ENCODE peak calls at places on chromosomes 4 and X, in six cellular contexts. W is kidney tubule cell; E is stimulated activated naive CD8-positive, alpha-beta T cell treated with anti-CD3 and anti-CD28 coated beads, Interleukin-15, Interleukin-2, amounts not matched to agents 100 U/mL and 50 U/mL, for 24 hours; P is RKO; T is NCI-H1105; I is anterior cingulate cortex. K is an unnamed sample.

GRCh38 chr4:55819634-55820033 is at the start of gene EXOC1L:
- DNase-seq in W (no peak), E (peak), P (no peak), T (no peak), I (no peak), K (no peak)

GRCh38 chrX:1658083-1658463 is 43.2 kb downstream of the ASMT start:
- DNase-seq in W (no peak), E (no peak), P (no peak), T (no peak), I (no peak), K (no peak)

GRCh38 chr4:2852481-2852881 is 8.8 kb downstream of the ADD1 start:
- DNase-seq in W (peak), E (no peak), P (no peak), T (no peak), I (no peak), K (no peak)

GRCh38 chrX:44433556-44433955 is 90.1 kb upstream of the EFHC2 start:
- DNase-seq in W (no peak), E (no peak), P (no peak), T (no peak), I (no peak), K (no peak)

GRCh38 chr4:71713611-71714203 is 70.2 kb downstream of the GC start:
- DNase-seq in W (peak), E (no peak), P (peak), T (peak), I (no peak), K (peak)

GRCh38 chr4:26400140-26400539 is 79.3 kb downstream of the RBPJ start:
- DNase-seq in W (no peak), E (no peak), P (no peak), T (no peak), I (no peak), K (peak)

GRCh38 chr4:24576276-24576675 is 8.1 kb downstream of the DHX15 start:
- DNase-seq in W (no peak), E (no peak), P (no peak), T (no peak), I (no peak), K (no peak)

GRCh38 chr4:150582881-150583286 is 933 bp downstream of the MAB21L2 start:
- DNase-seq in W (no peak), E (no peak), P (no peak), T (no peak), I (no peak), K (no peak)

GRCh38 chrX:3184176-3184930 is 143.1 kb downstream of the ARSF start:
- DNase-seq in W (no peak), E (no peak), P (no peak), T (no peak), I (no peak), K (no peak)

GRCh38 chrX:114344756-114345155 is 239.1 kb upstream of the HTR2C start:
- DNase-seq in W (peak), E (no peak), P (peak), T (peak), I (no peak), K (peak)

GRCh38 chrX:53333853-53334252 is 52.5 kb upstream of the IQSEC2 start:
- DNase-seq in W (no peak), E (no peak), P (no peak), T (no peak), I (no peak), K (no peak)

GRCh38 chr4:51998837-51999236 is 21.3 kb downstream of the LRRC66 start:
- DNase-seq in W (no peak), E (no peak), P (no peak), T (no peak), I (no peak), K (peak)

GRCh38 chrX:104803219-104803618 is 237.2 kb downstream of the IL1RAPL2 start:
- DNase-seq in W (no peak), E (no peak), P (no peak), T (no peak), I (no peak), K (no peak)

GRCh38 chrX:115031989-115032388 is 14.6 kb upstream of the IL13RA2 start:
- DNase-seq in W (no peak), E (no peak), P (no peak), T (no peak), I (no peak), K (no peak)

GRCh38 chr4:60891947-60892346 is 308.2 kb upstream of the ADGRL3 start:
- DNase-seq in W (no peak), E (no peak), P (no peak), T (no peak), I (no peak), K (no peak)

GRCh38 chr4:48774760-48775398 is 5.2 kb downstream of the FRYL start:
- DNase-seq in W (no peak), E (no peak), P (no peak), T (no peak), I (no peak), K (no peak)

GRCh38 chr4:187103351-187103750 is 379.7 kb upstream of the FAT1 start:
- DNase-seq in W (peak), E (no peak), P (no peak), T (peak), I (no peak), K (peak)

GRCh38 chr4:47494124-47494430 is 9.0 kb downstream of the ATP10D start:
- DNase-seq in W (no peak), E (no peak), P (no peak), T (no peak), I (no peak), K (no peak)

GRCh38 chr4:102612824-102613366 is 111.7 kb downstream of the NFKB1 start:
- DNase-seq in W (no peak), E (no peak), P (no peak), T (no peak), I (no peak), K (peak)

GRCh38 chr4:41141910-41142309 is 72.4 kb downstream of the APBB2 start:
- DNase-seq in W (peak), E (no peak), P (no peak), T (no peak), I (no peak), K (no peak)

GRCh38 chr4:186472948-186473347 is 82.4 kb downstream of the MTNR1A start:
- DNase-seq in W (peak), E (no peak), P (peak), T (no peak), I (no peak), K (peak)

GRCh38 chr4:57426779-57427395 is 316.7 kb upstream of the IGFBP7 start:
- DNase-seq in W (peak), E (peak), P (peak), T (peak), I (peak), K (peak)

GRCh38 chrX:136209016-136209738 is 42.0 kb downstream of the MAP7D3 start:
- DNase-seq in W (peak), E (peak), P (no peak), T (no peak), I (no peak), K (peak)

GRCh38 chr4:172344266-172344772 is 531.1 kb downstream of the GALNTL6 start:
- DNase-seq in W (no peak), E (no peak), P (no peak), T (peak), I (no peak), K (peak)

GRCh38 chrX:18971506-18971905 is 12.4 kb downstream of the PHKA2 start:
- DNase-seq in W (no peak), E (no peak), P (no peak), T (no peak), I (no peak), K (no peak)

GRCh38 chr4:38660838-38661237 is 3.2 kb upstream of the KLF3 start:
- DNase-seq in W (no peak), E (no peak), P (no peak), T (no peak), I (no peak), K (no peak)

GRCh38 chr4:155742310-155743015 is 16.4 kb upstream of the GUCY1B1 start:
- DNase-seq in W (no peak), E (no peak), P (no peak), T (no peak), I (no peak), K (peak)

GRCh38 chrX:41010188-41010846 is 74.9 kb upstream of the USP9X start:
- DNase-seq in W (peak), E (peak), P (no peak), T (no peak), I (peak), K (peak)

GRCh38 chr4:61992351-61992750 is 792.2 kb downstream of the ADGRL3 start:
- DNase-seq in W (no peak), E (no peak), P (no peak), T (no peak), I (no peak), K (no peak)

GRCh38 chrX:115894087-115894486 is 276.5 kb upstream of the AGTR2 start:
- DNase-seq in W (peak), E (no peak), P (peak), T (no peak), I (no peak), K (peak)

GRCh38 chrX:16148896-16149295 is 18.4 kb upstream of the MAGEB17 start:
- DNase-seq in W (peak), E (no peak), P (peak), T (no peak), I (no peak), K (no peak)

GRCh38 chr4:1656986-1657385 is 27.1 kb downstream of the FAM53A start:
- DNase-seq in W (no peak), E (no peak), P (no peak), T (no peak), I (no peak), K (no peak)